ENCODE peak calls at places on chromosomes 3 and 15, in four cellular contexts. U is K562, Y is HepG2, P is GM12878. F is an unnamed sample.

GRCh38 chr3:57821765-57822164 is 65.7 kb downstream of the SLMAP start:
- DNase-seq in Y (no peak), P (no peak), U (no peak), F (no peak)

GRCh38 chr3:41002104-41002503 is 197.2 kb upstream of the CTNNB1 start:
- DNase-seq in P (no peak), Y (no peak), U (no peak), F (no peak)

GRCh38 chr3:18237251-18238005 is 187.7 kb downstream of the SATB1 start:
- DNase-seq in P (no peak), Y (no peak), U (no peak), F (no peak)

GRCh38 chr3:25420168-25420567 is 7.9 kb upstream of the RARB start:
- DNase-seq in P (no peak), Y (no peak), U (no peak), F (no peak)

GRCh38 chr3:53186726-53187125 is 25.7 kb downstream of the PRKCD start:
- DNase-seq in U (no peak), P (no peak), Y (no peak), F (no peak)

GRCh38 chr15:51492528-51492927 is 130.0 kb downstream of the DMXL2 start:
- DNase-seq in U (no peak), P (no peak), Y (peak), F (no peak)

GRCh38 chr3:175495331-175495730 is 636.2 kb downstream of the NAALADL2 start:
- DNase-seq in U (no peak), P (no peak), Y (no peak), F (no peak)

GRCh38 chr3:149385617-149386298 is 8.3 kb upstream of the TM4SF1 start:
- DNase-seq in P (no peak), Y (peak), U (no peak), F (no peak)

GRCh38 chr15:50181206-50181982 is 602 bp upstream of the SLC27A2 start:
- DNase-seq in U (no peak), P (no peak), Y (no peak), F (no peak)

GRCh38 chr15:75349851-75350588 is 3.2 kb downstream of the NEIL1 start:
- DNase-seq in Y (no peak), U (no peak), P (peak), F (no peak)

GRCh38 chr3:134463676-134464611 is 21.8 kb downstream of the ANAPC13 start:
- DNase-seq in P (no peak), U (no peak), Y (no peak), F (no peak)

GRCh38 chr3:117735481-117736101 is 1026.0 kb downstream of the TUSC7 start:
- DNase-seq in U (no peak), Y (no peak), P (no peak), F (no peak)
- TF ChIP-seq TARDBP in U (no peak), Y (no peak), P (no peak), F (no peak)

GRCh38 chr15:90665288-90666134 is 51.6 kb upstream of the BLM start:
- DNase-seq in U (peak), P (peak), Y (peak), F (peak)
- TF ChIP-seq SP1 in U (no peak), P (peak), Y (no peak), F (no peak)

DNA sequence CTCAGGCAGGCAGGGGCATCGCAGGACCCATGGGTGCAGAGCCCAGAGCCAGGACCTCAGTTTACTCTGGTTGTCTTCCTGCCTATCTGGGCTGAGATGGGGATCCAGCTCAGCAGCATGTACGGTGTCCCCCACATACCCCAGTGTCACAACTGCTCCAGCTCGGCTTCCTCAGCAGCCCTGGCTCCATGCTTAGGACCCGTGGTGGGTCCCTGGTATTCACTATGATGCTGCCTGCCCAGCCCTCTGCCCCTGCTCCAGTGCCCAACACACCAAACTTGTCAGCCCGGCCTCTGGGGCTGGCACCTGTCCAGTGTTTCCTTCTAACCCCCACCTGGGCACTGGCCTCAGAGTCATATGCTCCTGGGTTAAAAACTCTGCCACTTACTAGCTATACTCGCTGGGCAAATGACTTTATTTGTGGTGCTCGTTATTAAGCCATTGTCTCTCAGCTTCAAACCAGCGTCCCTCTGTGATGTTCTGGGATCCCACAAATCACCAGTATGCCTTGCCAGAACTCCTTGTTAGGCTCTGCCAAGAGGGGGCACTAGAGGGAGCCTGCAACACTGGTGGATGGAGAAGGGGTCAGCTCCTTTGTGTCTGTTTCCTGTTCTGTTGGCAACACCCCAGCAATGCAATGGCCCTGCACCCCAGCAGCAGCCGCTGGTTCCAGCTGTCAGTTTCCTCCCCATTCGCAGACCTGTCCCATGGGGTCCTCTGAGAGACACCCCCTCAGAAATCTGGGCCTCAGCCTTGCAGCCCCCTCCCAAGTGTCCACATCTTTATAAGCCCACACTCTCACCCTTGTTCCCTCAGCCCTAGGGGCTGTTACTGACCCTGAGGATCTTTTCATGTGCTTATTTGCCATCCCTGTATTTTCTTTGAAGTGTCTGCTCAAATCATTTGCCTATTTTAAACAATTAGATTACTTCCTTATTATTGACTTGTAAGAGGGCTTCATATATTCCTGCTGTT is 24.1 kb upstream of the MRPS22 start:
- DNase-seq in Y (peak), U (peak), P (no peak), F (peak)
- TF ChIP-seq BHLHE40 in Y (no peak), U (peak), P (no peak), F (no peak)

GRCh38 chr15:96296264-96296663 is 34.2 kb upstream of the NR2F2 start:
- DNase-seq in U (peak), Y (no peak), P (no peak), F (no peak)
- TF ChIP-seq TARDBP in U (no peak), Y (no peak), P (no peak), F (no peak)

GRCh38 chr15:35068861-35069260 is 16.2 kb downstream of the NANOGP8 start:
- DNase-seq in U (no peak), Y (no peak), P (no peak), F (no peak)
- TF ChIP-seq SP1 in U (no peak), Y (no peak), P (no peak), F (no peak)

GRCh38 chr3:129594907-129595390 is 11.5 kb downstream of the PLXND1 start:
- DNase-seq in P (no peak), U (no peak), Y (peak), F (no peak)

GRCh38 chr3:129597087-129597791 is 9.2 kb downstream of the PLXND1 start:
- DNase-seq in U (peak), Y (no peak), P (no peak), F (no peak)

GRCh38 chr3:129596194-129597086 is 10.0 kb downstream of the PLXND1 start:
- DNase-seq in P (no peak), Y (peak), U (peak), F (no peak)

GRCh38 chr3:129593595-129594339 is 12.7 kb downstream of the PLXND1 start:
- DNase-seq in P (no peak), U (no peak), Y (peak), F (peak)

GRCh38 chr3:129595544-129596193 is 10.8 kb downstream of the PLXND1 start:
- DNase-seq in U (no peak), Y (peak), P (no peak), F (no peak)
- TF ChIP-seq BHLHE40 in U (no peak), Y (no peak), P (no peak), F (no peak)

GRCh38 chr15:98873441-98874218 is 134.0 kb downstream of the PGPEP1L start:
- DNase-seq in Y (no peak), P (no peak), U (no peak), F (peak)
- TF ChIP-seq TARDBP in Y (no peak), P (no peak), U (no peak), F (no peak)

GRCh38 chr15:64285150-64285549 is 70.8 kb downstream of the CSNK1G1 start:
- DNase-seq in P (no peak), Y (no peak), U (no peak), F (no peak)

GRCh38 chr15:64287953-64288352 is 68.0 kb downstream of the CSNK1G1 start:
- DNase-seq in P (no peak), U (no peak), Y (no peak), F (no peak)

GRCh38 chr15:64284037-64284436 is 71.9 kb downstream of the CSNK1G1 start:
- DNase-seq in Y (no peak), U (no peak), P (no peak), F (no peak)

GRCh38 chr15:64286473-64286872 is 69.5 kb downstream of the CSNK1G1 start:
- DNase-seq in P (no peak), Y (no peak), U (no peak), F (no peak)

GRCh38 chr15:64285871-64286270 is 70.1 kb downstream of the CSNK1G1 start:
- DNase-seq in U (no peak), Y (no peak), P (no peak), F (no peak)
- TF ChIP-seq SP1 in U (no peak), Y (no peak), P (no peak), F (no peak)

GRCh38 chr3:69107841-69108240 is 14.6 kb downstream of the LMOD3 start:
- DNase-seq in P (no peak), Y (no peak), U (no peak), F (no peak)

GRCh38 chr3:69104585-69104984 is 17.8 kb downstream of the LMOD3 start:
- DNase-seq in Y (no peak), P (no peak), U (no peak), F (no peak)

GRCh38 chr3:69102384-69102783 is 17.6 kb downstream of the ARL6IP5 start:
- DNase-seq in Y (no peak), U (no peak), P (no peak), F (no peak)

GRCh38 chr3:69103123-69103522 is 18.4 kb downstream of the ARL6IP5 start:
- DNase-seq in P (no peak), Y (no peak), U (no peak), F (no peak)

GRCh38 chr3:69105320-69105719 is 17.1 kb downstream of the LMOD3 start:
- DNase-seq in Y (no peak), P (no peak), U (no peak), F (no peak)
- TF ChIP-seq BHLHE40 in Y (no peak), P (no peak), U (no peak), F (no peak)

GRCh38 chr15:66820474-66821258 is 118.6 kb downstream of the SMAD6 start:
- DNase-seq in U (no peak), Y (no peak), P (no peak), F (no peak)
- TF ChIP-seq TARDBP in U (no peak), Y (no peak), P (no peak), F (no peak)